ENCODE peak calls at places on chromosomes 6 and 20, in ten cellular contexts. One of them, this sample, is unnamed.
A peak's percentile ranks its signal among the peaks of the same experiment; 100 is the strongest.

GRCh38 chr20:22974354-22974753 is 60.8 kb upstream of the SSTR4 start:
- DNase-seq in astrocyte of the spinal cord: no peak
- DNase-seq in CD8-positive, alpha-beta T cell: no peak
- DNase-seq in choroid plexus epithelial cell: peak; percentile 71
- DNase-seq in nephron progenitor cell: no peak
- DNase-seq in GM04503: no peak
- DNase-seq in ovary: no peak
- DNase-seq in NAMALWA: peak; percentile 41
- DNase-seq in GM20000: peak; percentile 19
- DNase-seq in AG04449: no peak
- DNase-seq in this sample: peak; percentile 18

GRCh38 chr20:21251278-21251677 is 51.9 kb upstream of the XRN2 start:
- DNase-seq in ovary: no peak
- DNase-seq in choroid plexus epithelial cell: peak; percentile 13
- DNase-seq in AG04449: no peak
- DNase-seq in astrocyte of the spinal cord: peak; percentile 18
- DNase-seq in nephron progenitor cell: no peak
- DNase-seq in GM04503: no peak
- DNase-seq in CD8-positive, alpha-beta T cell: no peak
- DNase-seq in NAMALWA: no peak
- DNase-seq in GM20000: no peak
- DNase-seq in this sample: peak; percentile 41

GRCh38 chr20:63628246-63628975 is 1.5 kb upstream of the GMEB2 start:
- DNase-seq in ovary: peak; percentile 66
- DNase-seq in GM20000: peak; percentile 79
- DNase-seq in GM04503: peak; percentile 27
- DNase-seq in nephron progenitor cell: peak; percentile 26
- DNase-seq in choroid plexus epithelial cell: peak; percentile 81
- DNase-seq in NAMALWA: peak; percentile 54
- DNase-seq in CD8-positive, alpha-beta T cell: peak; percentile 80
- DNase-seq in AG04449: no peak
- DNase-seq in astrocyte of the spinal cord: peak; percentile 69
- DNase-seq in this sample: peak; percentile 75

GRCh38 chr6:55668625-55669024 is 89.6 kb upstream of the HMGCLL1 start:
- DNase-seq in AG04449: no peak
- DNase-seq in nephron progenitor cell: no peak
- DNase-seq in GM20000: no peak
- DNase-seq in astrocyte of the spinal cord: peak; percentile 44
- DNase-seq in choroid plexus epithelial cell: peak; percentile 42
- DNase-seq in GM04503: no peak
- DNase-seq in NAMALWA: no peak
- DNase-seq in ovary: no peak
- DNase-seq in CD8-positive, alpha-beta T cell: no peak
- DNase-seq in this sample: peak; percentile 23

GRCh38 chr6:130018830-130019795 is 732 bp downstream of the L3MBTL3 start:
- DNase-seq in GM04503: no peak
- DNase-seq in choroid plexus epithelial cell: peak; percentile 61
- DNase-seq in astrocyte of the spinal cord: peak; percentile 34
- DNase-seq in nephron progenitor cell: peak; percentile 57
- DNase-seq in CD8-positive, alpha-beta T cell: peak; percentile 63
- DNase-seq in ovary: peak; percentile 43
- DNase-seq in NAMALWA: peak; percentile 53
- DNase-seq in AG04449: no peak
- DNase-seq in GM20000: peak; percentile 71
- DNase-seq in this sample: no peak

GRCh38 chr6:162056745-162057144 is 670.8 kb downstream of the PRKN start:
- DNase-seq in nephron progenitor cell: peak; percentile 17
- DNase-seq in GM20000: no peak
- DNase-seq in astrocyte of the spinal cord: peak; percentile 49
- DNase-seq in AG04449: no peak
- DNase-seq in CD8-positive, alpha-beta T cell: no peak
- DNase-seq in NAMALWA: no peak
- DNase-seq in ovary: no peak
- DNase-seq in choroid plexus epithelial cell: peak; percentile 49
- DNase-seq in GM04503: no peak
- DNase-seq in this sample: no peak

GRCh38 chr6:158047120-158047518 is 65.5 kb downstream of the SYNJ2 start:
- DNase-seq in GM20000: no peak
- DNase-seq in CD8-positive, alpha-beta T cell: peak; percentile 63
- DNase-seq in nephron progenitor cell: no peak
- DNase-seq in AG04449: no peak
- DNase-seq in ovary: no peak
- DNase-seq in NAMALWA: no peak
- DNase-seq in astrocyte of the spinal cord: peak; percentile 75
- DNase-seq in GM04503: no peak
- DNase-seq in choroid plexus epithelial cell: no peak
- DNase-seq in this sample: no peak

GRCh38 chr6:13427838-13428527 is 59.4 kb downstream of the GFOD1 start:
- DNase-seq in GM04503: no peak
- DNase-seq in astrocyte of the spinal cord: no peak
- DNase-seq in nephron progenitor cell: peak; percentile 32
- DNase-seq in choroid plexus epithelial cell: no peak
- DNase-seq in NAMALWA: peak; percentile 89
- DNase-seq in GM20000: peak; percentile 77
- DNase-seq in CD8-positive, alpha-beta T cell: peak; percentile 74
- DNase-seq in AG04449: no peak
- DNase-seq in ovary: no peak
- DNase-seq in this sample: no peak

GRCh38 chr20:52469143-52469542 is 277.6 kb upstream of the ZFP64 start:
- DNase-seq in AG04449: no peak
- DNase-seq in choroid plexus epithelial cell: no peak
- DNase-seq in CD8-positive, alpha-beta T cell: no peak
- DNase-seq in astrocyte of the spinal cord: no peak
- DNase-seq in nephron progenitor cell: no peak
- DNase-seq in ovary: no peak
- DNase-seq in GM20000: no peak
- DNase-seq in NAMALWA: no peak
- DNase-seq in GM04503: no peak
- DNase-seq in this sample: no peak

GRCh38 chr6:30041221-30041620 is 19.8 kb upstream of the POLR1H start:
- DNase-seq in CD8-positive, alpha-beta T cell: no peak
- DNase-seq in choroid plexus epithelial cell: no peak
- DNase-seq in astrocyte of the spinal cord: no peak
- DNase-seq in GM04503: no peak
- DNase-seq in ovary: no peak
- DNase-seq in GM20000: no peak
- DNase-seq in AG04449: no peak
- DNase-seq in NAMALWA: no peak
- DNase-seq in nephron progenitor cell: no peak
- DNase-seq in this sample: no peak

GRCh38 chr20:58196402-58197184 is 31.9 kb downstream of the ANKRD60 start:
- DNase-seq in astrocyte of the spinal cord: no peak
- DNase-seq in GM20000: no peak
- DNase-seq in AG04449: no peak
- DNase-seq in nephron progenitor cell: no peak
- DNase-seq in GM04503: no peak
- DNase-seq in CD8-positive, alpha-beta T cell: no peak
- DNase-seq in choroid plexus epithelial cell: no peak
- DNase-seq in ovary: no peak
- DNase-seq in NAMALWA: no peak
- DNase-seq in this sample: no peak

GRCh38 chr6:133947302-133947900 is 5.6 kb upstream of the TBPL1 start:
- DNase-seq in GM20000: no peak
- DNase-seq in nephron progenitor cell: no peak
- DNase-seq in ovary: no peak
- DNase-seq in AG04449: no peak
- DNase-seq in astrocyte of the spinal cord: no peak
- DNase-seq in choroid plexus epithelial cell: no peak
- DNase-seq in NAMALWA: no peak
- DNase-seq in CD8-positive, alpha-beta T cell: no peak
- DNase-seq in GM04503: no peak
- DNase-seq in this sample: no peak

GRCh38 chr6:38164671-38165108 is 345.2 kb downstream of the ZFAND3 start:
- DNase-seq in choroid plexus epithelial cell: no peak
- DNase-seq in GM20000: no peak
- DNase-seq in NAMALWA: no peak
- DNase-seq in nephron progenitor cell: no peak
- DNase-seq in AG04449: no peak
- DNase-seq in astrocyte of the spinal cord: no peak
- DNase-seq in ovary: no peak
- DNase-seq in CD8-positive, alpha-beta T cell: no peak
- DNase-seq in GM04503: no peak
- DNase-seq in this sample: no peak

GRCh38 chr6:106739387-106739786 is 110.0 kb downstream of the QRSL1 start:
- DNase-seq in ovary: no peak
- DNase-seq in GM20000: no peak
- DNase-seq in GM04503: no peak
- DNase-seq in AG04449: no peak
- DNase-seq in CD8-positive, alpha-beta T cell: no peak
- DNase-seq in NAMALWA: no peak
- DNase-seq in astrocyte of the spinal cord: peak; percentile 32
- DNase-seq in choroid plexus epithelial cell: no peak
- DNase-seq in nephron progenitor cell: no peak
- DNase-seq in this sample: no peak

GRCh38 chr20:16111132-16111852 is 462.0 kb downstream of the KIF16B start:
- DNase-seq in nephron progenitor cell: no peak
- DNase-seq in GM20000: no peak
- DNase-seq in ovary: no peak
- DNase-seq in choroid plexus epithelial cell: no peak
- DNase-seq in CD8-positive, alpha-beta T cell: no peak
- DNase-seq in NAMALWA: no peak
- DNase-seq in AG04449: no peak
- DNase-seq in GM04503: no peak
- DNase-seq in astrocyte of the spinal cord: no peak
- DNase-seq in this sample: no peak

GRCh38 chr20:39789411-39789810 is 827.3 kb downstream of the DHX35 start:
- DNase-seq in GM20000: no peak
- DNase-seq in AG04449: no peak
- DNase-seq in nephron progenitor cell: no peak
- DNase-seq in CD8-positive, alpha-beta T cell: no peak
- DNase-seq in choroid plexus epithelial cell: no peak
- DNase-seq in ovary: no peak
- DNase-seq in GM04503: no peak
- DNase-seq in NAMALWA: no peak
- DNase-seq in astrocyte of the spinal cord: no peak
- DNase-seq in this sample: no peak

GRCh38 chr6:163667372-163668060 is 253.0 kb downstream of the QKI start:
- DNase-seq in CD8-positive, alpha-beta T cell: no peak
- DNase-seq in GM04503: no peak
- DNase-seq in ovary: no peak
- DNase-seq in choroid plexus epithelial cell: peak; percentile 86
- DNase-seq in astrocyte of the spinal cord: peak; percentile 35
- DNase-seq in AG04449: no peak
- DNase-seq in NAMALWA: peak; percentile 92
- DNase-seq in GM20000: peak; percentile 88
- DNase-seq in nephron progenitor cell: no peak
- DNase-seq in this sample: no peak

GRCh38 chr20:34017610-34018009 is 23.9 kb downstream of the RALY start:
- DNase-seq in NAMALWA: no peak
- DNase-seq in GM20000: no peak
- DNase-seq in CD8-positive, alpha-beta T cell: no peak
- DNase-seq in nephron progenitor cell: no peak
- DNase-seq in astrocyte of the spinal cord: peak; percentile 86
- DNase-seq in ovary: no peak
- DNase-seq in choroid plexus epithelial cell: peak; percentile 74
- DNase-seq in GM04503: peak; percentile 68
- DNase-seq in AG04449: peak; percentile 79
- DNase-seq in this sample: peak; percentile 97

GRCh38 chr6:14417377-14417776 is 299.8 kb downstream of the CD83 start:
- DNase-seq in GM04503: no peak
- DNase-seq in choroid plexus epithelial cell: no peak
- DNase-seq in astrocyte of the spinal cord: no peak
- DNase-seq in ovary: no peak
- DNase-seq in CD8-positive, alpha-beta T cell: no peak
- DNase-seq in AG04449: no peak
- DNase-seq in GM20000: no peak
- DNase-seq in nephron progenitor cell: no peak
- DNase-seq in NAMALWA: no peak
- DNase-seq in this sample: no peak

GRCh38 chr6:158783167-158783450 is 36.1 kb downstream of the EZR start:
- DNase-seq in NAMALWA: no peak
- DNase-seq in nephron progenitor cell: no peak
- DNase-seq in choroid plexus epithelial cell: no peak
- DNase-seq in AG04449: no peak
- DNase-seq in GM20000: no peak
- DNase-seq in astrocyte of the spinal cord: no peak
- DNase-seq in CD8-positive, alpha-beta T cell: no peak
- DNase-seq in ovary: no peak
- DNase-seq in GM04503: no peak
- DNase-seq in this sample: no peak

GRCh38 chr20:61797971-61798411 is 267.7 kb downstream of the TAF4 start:
- DNase-seq in astrocyte of the spinal cord: no peak
- DNase-seq in GM20000: no peak
- DNase-seq in nephron progenitor cell: no peak
- DNase-seq in AG04449: no peak
- DNase-seq in NAMALWA: no peak
- DNase-seq in GM04503: no peak
- DNase-seq in choroid plexus epithelial cell: no peak
- DNase-seq in CD8-positive, alpha-beta T cell: no peak
- DNase-seq in ovary: no peak
- DNase-seq in this sample: no peak

GRCh38 chr6:5984150-5985089 is 22.3 kb downstream of the NRN1 start:
- DNase-seq in GM04503: no peak
- DNase-seq in AG04449: no peak
- DNase-seq in CD8-positive, alpha-beta T cell: no peak
- DNase-seq in astrocyte of the spinal cord: no peak
- DNase-seq in GM20000: no peak
- DNase-seq in NAMALWA: no peak
- DNase-seq in nephron progenitor cell: no peak
- DNase-seq in ovary: no peak
- DNase-seq in choroid plexus epithelial cell: no peak
- DNase-seq in this sample: no peak

GRCh38 chr6:157434349-157435016 is 53.5 kb downstream of the ZDHHC14 start:
- DNase-seq in astrocyte of the spinal cord: no peak
- DNase-seq in ovary: peak; percentile 66
- DNase-seq in NAMALWA: no peak
- DNase-seq in AG04449: no peak
- DNase-seq in GM04503: no peak
- DNase-seq in GM20000: no peak
- DNase-seq in choroid plexus epithelial cell: no peak
- DNase-seq in nephron progenitor cell: no peak
- DNase-seq in CD8-positive, alpha-beta T cell: no peak
- DNase-seq in this sample: no peak

GRCh38 chr20:46936415-46937139 is 41.9 kb downstream of the EYA2 start:
- DNase-seq in NAMALWA: no peak
- DNase-seq in nephron progenitor cell: peak; percentile 26
- DNase-seq in astrocyte of the spinal cord: no peak
- DNase-seq in AG04449: no peak
- DNase-seq in CD8-positive, alpha-beta T cell: no peak
- DNase-seq in choroid plexus epithelial cell: no peak
- DNase-seq in GM20000: no peak
- DNase-seq in ovary: no peak
- DNase-seq in GM04503: no peak
- DNase-seq in this sample: no peak

GRCh38 chr6:56513631-56514030 is 129.1 kb downstream of the DST start:
- DNase-seq in astrocyte of the spinal cord: no peak
- DNase-seq in GM20000: no peak
- DNase-seq in choroid plexus epithelial cell: no peak
- DNase-seq in CD8-positive, alpha-beta T cell: no peak
- DNase-seq in ovary: no peak
- DNase-seq in nephron progenitor cell: no peak
- DNase-seq in NAMALWA: no peak
- DNase-seq in AG04449: no peak
- DNase-seq in GM04503: no peak
- DNase-seq in this sample: no peak

GRCh38 chr20:2559641-2560040 is 23.3 kb downstream of the TMC2 start:
- DNase-seq in GM20000: no peak
- DNase-seq in choroid plexus epithelial cell: no peak
- DNase-seq in ovary: no peak
- DNase-seq in CD8-positive, alpha-beta T cell: no peak
- DNase-seq in AG04449: no peak
- DNase-seq in nephron progenitor cell: no peak
- DNase-seq in NAMALWA: no peak
- DNase-seq in GM04503: no peak
- DNase-seq in astrocyte of the spinal cord: no peak
- DNase-seq in this sample: no peak

GRCh38 chr6:43047998-43048397 is 5.7 kb downstream of the CUL7 start:
- DNase-seq in CD8-positive, alpha-beta T cell: no peak
- DNase-seq in GM20000: no peak
- DNase-seq in astrocyte of the spinal cord: no peak
- DNase-seq in GM04503: no peak
- DNase-seq in ovary: no peak
- DNase-seq in AG04449: no peak
- DNase-seq in choroid plexus epithelial cell: no peak
- DNase-seq in NAMALWA: no peak
- DNase-seq in nephron progenitor cell: no peak
- DNase-seq in this sample: no peak

GRCh38 chr6:35782424-35782823 is 1.6 kb downstream of the CLPSL1 start:
- DNase-seq in GM20000: no peak
- DNase-seq in nephron progenitor cell: no peak
- DNase-seq in astrocyte of the spinal cord: no peak
- DNase-seq in AG04449: no peak
- DNase-seq in CD8-positive, alpha-beta T cell: no peak
- DNase-seq in ovary: no peak
- DNase-seq in GM04503: no peak
- DNase-seq in NAMALWA: no peak
- DNase-seq in choroid plexus epithelial cell: no peak
- DNase-seq in this sample: no peak

This sample was measured in amniotic epithelial cell.